ENCODE peak calls at places on chromosome 10, in five cellular contexts. X is OCI-LY7, D is PC-9, O is GM23248, R is PC-3. Y is an unnamed sample. For H3K36me3 and H3K9me2, the result is how much of the 10 kb centered on the place peaks cover.

GRCh38 chr10:102645388-102645740 is 1.1 kb downstream of the TRIM8 start:
- DNase-seq in D (peak), O (no peak), X (peak), R (peak), Y (peak)

GRCh38 chr10:79391231-79392019 is 44.2 kb downstream of the PPIF start:
- DNase-seq in O (peak), R (no peak), X (no peak), D (no peak), Y (peak)

GRCh38 chr10:100827819-100828743 is 82.7 kb downstream of the PAX2 start:
- DNase-seq in O (peak), R (peak), D (no peak), X (no peak), Y (peak)

GRCh38 chr10:61939575-61940301 is 38.2 kb downstream of the ARID5B start:
- DNase-seq in R (peak), O (peak), X (no peak), D (peak), Y (no peak)

GRCh38 chr10:12873172-12873571 is 128.3 kb downstream of the CCDC3 start:
- DNase-seq in X (no peak), D (no peak), O (no peak), R (no peak), Y (no peak)

GRCh38 chr10:114301951-114302710 is 63.1 kb downstream of the VWA2 start:
- DNase-seq in R (peak), X (no peak), O (peak), D (no peak), Y (no peak)

GRCh38 chr10:109886788-109887155 is 36.5 kb downstream of the XPNPEP1 start:
- DNase-seq in R (no peak), X (no peak), O (no peak), D (no peak), Y (no peak)

GRCh38 chr10:75422913-75423312 is 8.5 kb upstream of the LRMDA start:
- DNase-seq in O (no peak), R (no peak), D (no peak), X (no peak), Y (no peak)

GRCh38 chr10:125911990-125912389 is 15.6 kb downstream of the FANK1 start:
- DNase-seq in X (no peak), D (no peak), R (peak), O (no peak), Y (peak)

DNA sequence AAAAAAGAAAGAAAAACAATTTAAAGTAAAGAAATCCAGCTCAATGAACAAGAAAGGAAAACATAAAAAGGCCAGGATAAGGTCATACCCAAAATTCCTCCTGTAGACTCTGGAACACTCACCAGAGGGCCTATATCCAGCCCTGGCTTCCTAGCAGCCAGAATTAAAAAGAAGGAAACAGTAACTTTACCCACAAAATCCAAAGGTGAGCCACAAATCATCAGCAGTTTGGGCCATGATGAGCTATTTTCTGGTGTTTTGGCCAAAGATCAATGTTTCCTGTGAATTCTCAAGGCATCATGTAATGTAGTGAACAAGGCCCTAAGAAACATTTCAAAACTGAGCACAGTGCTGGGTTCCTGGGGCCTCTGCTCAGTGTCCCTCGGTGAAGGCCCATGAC is 87.8 kb downstream of the LARP4B start:
- DNase-seq in D (no peak), R (no peak), X (no peak), O (peak), Y (no peak)
- H3K36me3 ChIP-seq in D (under half), R (under half), X (half or more), O (under half), Y (under half)

DNA sequence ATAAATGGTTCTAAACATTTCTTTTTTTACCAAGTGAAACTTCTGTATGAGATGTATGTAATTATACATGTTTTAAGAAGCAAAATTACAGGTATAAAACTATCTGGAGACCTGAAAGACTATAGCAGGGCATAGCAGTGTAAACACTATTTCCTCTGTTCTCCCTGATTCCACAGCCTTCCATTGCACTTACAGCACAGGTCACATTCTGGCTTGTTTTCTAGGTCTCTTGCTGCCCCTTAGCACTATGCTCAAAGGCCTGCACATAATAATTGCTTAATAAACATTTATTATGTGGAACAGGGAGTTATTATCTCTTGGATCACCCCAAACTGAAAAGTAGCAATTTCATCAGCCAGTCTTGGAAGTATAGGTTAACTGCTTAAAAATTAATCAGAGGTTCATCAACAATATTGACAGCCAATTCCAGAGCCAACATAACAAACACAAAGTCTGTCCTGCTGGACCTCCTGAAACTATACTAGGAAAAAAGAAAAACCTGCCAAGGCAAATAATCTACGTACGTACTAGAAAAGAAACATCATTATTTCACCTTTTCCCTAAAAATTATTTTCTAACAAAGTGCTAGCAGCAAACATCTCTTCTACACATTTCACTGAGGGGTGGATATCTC is 43.2 kb downstream of the PANK1 start:
- DNase-seq in R (no peak), O (no peak), D (no peak), X (no peak), Y (no peak)
- H3K9me2 ChIP-seq in R (under half), O (under half), D (under half), X (under half), Y (under half)

DNA sequence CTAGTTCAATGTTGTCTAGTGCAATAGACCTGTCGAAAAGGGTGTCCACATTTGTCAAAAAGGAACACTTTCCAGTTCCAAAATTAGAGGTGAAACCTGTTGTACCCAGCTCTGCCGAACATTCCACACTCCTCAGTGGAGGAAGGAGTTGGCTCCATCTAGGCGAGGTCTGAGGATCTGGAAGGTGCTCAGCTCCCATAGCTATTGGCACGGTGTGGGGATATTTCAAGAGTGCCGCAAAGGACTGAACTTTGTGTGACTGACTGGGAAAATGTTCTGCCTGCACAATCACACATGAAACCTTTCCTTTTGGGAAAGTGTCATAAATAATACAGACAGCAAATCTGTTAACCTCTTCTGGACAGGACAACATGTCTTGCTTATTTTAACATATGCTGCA is 48.1 kb upstream of the ZEB1 start:
- DNase-seq in R (no peak), D (no peak), O (no peak), X (no peak), Y (no peak)
- H3K4me3 ChIP-seq in R (no peak), D (no peak), O (no peak), X (no peak), Y (no peak)

GRCh38 chr10:119933179-119933578 is 40.6 kb downstream of the SEC23IP start:
- DNase-seq in R (peak), O (peak), D (no peak), X (peak), Y (peak)
- H3K36me3 ChIP-seq in R (under half), O (half or more), D (under half), X (half or more), Y (under half)

DNA sequence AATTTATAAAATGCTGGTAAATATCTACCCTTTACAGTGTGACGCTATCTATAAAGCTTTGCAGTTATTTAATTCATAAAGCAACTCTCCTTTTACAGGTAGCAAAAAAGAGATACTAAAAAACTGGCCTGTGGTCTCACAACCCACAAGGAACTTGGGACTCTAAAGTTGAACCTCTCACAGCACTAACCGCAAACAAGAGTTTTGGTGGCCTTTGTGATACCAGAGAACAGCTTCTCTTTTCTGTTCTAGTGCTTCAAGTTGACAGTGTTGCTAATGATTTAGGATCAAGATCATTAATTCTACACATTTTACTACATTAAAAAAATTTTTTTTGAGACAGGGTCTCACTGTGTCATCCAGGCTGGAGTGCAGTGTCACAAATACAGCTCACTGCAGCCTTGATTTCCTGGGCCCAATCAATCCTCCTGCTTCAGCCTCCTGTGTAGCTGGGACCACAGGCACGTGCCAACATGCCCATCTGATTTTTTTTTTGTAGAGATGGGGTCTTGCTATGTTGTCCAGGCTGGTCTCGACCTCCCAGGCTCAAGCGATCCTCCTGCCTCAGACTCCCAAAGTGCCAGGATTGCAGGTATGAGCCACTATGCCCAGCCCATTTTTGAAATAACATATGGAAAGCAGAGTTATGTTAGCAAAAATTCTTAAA is 56.0 kb upstream of the ST8SIA6 start:
- DNase-seq in D (no peak), O (no peak), X (no peak), R (no peak), Y (no peak)
- H3K9me2 ChIP-seq in D (under half), O (under half), X (under half), R (under half), Y (under half)

GRCh38 chr10:55630491-55631056 is 730.5 kb downstream of the ZWINT start:
- DNase-seq in D (no peak), X (no peak), R (peak), O (peak), Y (peak)
- H3K4me3 ChIP-seq in D (peak), X (no peak), R (peak), O (peak), Y (peak)